ENCODE peak calls at places on chromosomes 4 and X, in four cellular contexts. Q is fibroblast of mammary gland, C is globus pallidus, A is amniotic stem cell. M is an unnamed sample.

GRCh38 chrX:31301941-31302340 is 230.1 kb upstream of the FTHL17 start:
- DNase-seq in Q (no peak), C (no peak), A (no peak), M (no peak)

GRCh38 chrX:19865567-19866363 is 21.6 kb downstream of the SH3KBP1 start:
- DNase-seq in Q (no peak), C (no peak), A (no peak), M (no peak)

GRCh38 chrX:6644411-6644810 is 109.5 kb upstream of the VCX3A start:
- DNase-seq in Q (no peak), C (no peak), A (no peak), M (no peak)

GRCh38 chr4:64341711-64342110 is 67.5 kb downstream of the TECRL start:
- DNase-seq in Q (no peak), C (no peak), A (no peak), M (no peak)

GRCh38 chr4:48047896-48048295 is 31.3 kb downstream of the NIPAL1 start:
- DNase-seq in Q (no peak), C (no peak), A (no peak), M (no peak)

GRCh38 chrX:40864972-40865371 is 129.6 kb upstream of the MED14 start:
- DNase-seq in Q (peak; percentile 77), C (no peak), A (peak; percentile 28), M (no peak)

GRCh38 chr4:162497564-162498167 is 333.9 kb upstream of the FSTL5 start:
- DNase-seq in Q (peak; percentile 51), C (peak; percentile 56), A (no peak), M (no peak)

GRCh38 chr4:130985371-130985770 is 1889.4 kb downstream of the C4orf33 start:
- DNase-seq in Q (no peak), C (no peak), A (no peak), M (no peak)

GRCh38 chrX:141642979-141643378 is 53.5 kb downstream of the SPANXA2 start:
- DNase-seq in Q (peak; percentile 27), C (no peak), A (peak; percentile 4), M (no peak)

GRCh38 chr4:137755033-137755471 is 222.8 kb upstream of the PCDH18 start:
- DNase-seq in Q (peak; percentile 53), C (no peak), A (peak; percentile 14), M (no peak)

GRCh38 chr4:155974957-155975356 is 21.3 kb upstream of the CTSO start:
- DNase-seq in Q (no peak), C (no peak), A (no peak), M (no peak)

GRCh38 chr4:90126805-90127204 is 389 bp upstream of the CCSER1 start:
- DNase-seq in Q (no peak), C (no peak), A (no peak), M (no peak)

GRCh38 chr4:151687021-151687640 is 73.7 kb downstream of the GATB start:
- DNase-seq in Q (no peak), C (no peak), A (no peak), M (no peak)

GRCh38 chrX:152897216-152898144 is at the start of gene ZNF185:
- DNase-seq in Q (no peak), C (no peak), A (no peak), M (peak; percentile 78)

GRCh38 chrX:41971346-41971745 is 48.0 kb upstream of the CASK start:
- DNase-seq in Q (no peak), C (no peak), A (no peak), M (no peak)

GRCh38 chr4:89213382-89213701 is 94.3 kb downstream of the GPRIN3 start:
- DNase-seq in Q (no peak), C (no peak), A (no peak), M (no peak)

GRCh38 chr4:42488114-42488513 is 90.8 kb downstream of the SHISA3 start:
- DNase-seq in Q (no peak), C (no peak), A (no peak), M (no peak)

GRCh38 chr4:112119358-112119783 is 25.9 kb upstream of the FAM241A start:
- DNase-seq in Q (no peak), C (no peak), A (no peak), M (no peak)

GRCh38 chr4:175770555-175770954 is 41.5 kb downstream of the GPM6A start:
- DNase-seq in Q (peak; percentile 2), C (no peak), A (no peak), M (no peak)

GRCh38 chr4:5992171-5993062 is 25.8 kb downstream of the C4orf50 start:
- DNase-seq in Q (no peak), C (no peak), A (no peak), M (peak; percentile 38)

GRCh38 chrX:33198561-33199279 is 12.6 kb downstream of the DMD start:
- DNase-seq in Q (no peak), C (no peak), A (no peak), M (no peak)

GRCh38 chr4:39476181-39476873 is 17.5 kb downstream of the LIAS start:
- DNase-seq in Q (peak; percentile 31), C (no peak), A (no peak), M (no peak)

GRCh38 chrX:113920661-113921060 is 663.2 kb upstream of the HTR2C start:
- DNase-seq in Q (no peak), C (no peak), A (no peak), M (no peak)

GRCh38 chr4:93168053-93168452 is 660.5 kb upstream of the ATOH1 start:
- DNase-seq in Q (no peak), C (no peak), A (no peak), M (no peak)

GRCh38 chr4:7782783-7783182 is 156.9 kb downstream of the AFAP1 start:
- DNase-seq in Q (peak; percentile 59), C (no peak), A (no peak), M (no peak)

GRCh38 chr4:151304755-151305154 is 20.6 kb downstream of the SH3D19 start:
- DNase-seq in Q (peak; percentile 29), C (no peak), A (no peak), M (no peak)

GRCh38 chr4:165621983-165622382 is 243.2 kb downstream of the CPE start:
- DNase-seq in Q (no peak), C (no peak), A (no peak), M (no peak)

GRCh38 chr4:13126976-13127910 is 356.9 kb downstream of the RAB28 start:
- DNase-seq in Q (no peak), C (no peak), A (no peak), M (no peak)

GRCh38 chr4:83010111-83010521 is 507 bp downstream of the LIN54 start:
- DNase-seq in Q (peak; percentile 53), C (peak; percentile 29), A (peak; percentile 35), M (no peak)

GRCh38 chr4:80265571-80266266 is 745 bp upstream of the FGF5 start:
- DNase-seq in Q (peak; percentile 92), C (no peak), A (peak; percentile 80), M (no peak)

GRCh38 chr4:185559913-185560281 is 24.6 kb upstream of the PDLIM3 start:
- DNase-seq in Q (peak; percentile 59), C (no peak), A (no peak), M (peak; percentile 73)

GRCh38 chr4:4857809-4858508 is 1.5 kb upstream of the MSX1 start:
- DNase-seq in Q (no peak), C (no peak), A (no peak), M (peak; percentile 45)

GRCh38 chr4:184649971-184650855 is 675 bp downstream of the PRIMPOL start:
- DNase-seq in Q (peak; percentile 63), C (no peak), A (no peak), M (no peak)

GRCh38 chr4:152171556-152171955 is 364.3 kb downstream of the FBXW7 start:
- DNase-seq in Q (no peak), C (no peak), A (no peak), M (no peak)

GRCh38 chrX:83416273-83416672 is 91.8 kb upstream of the POU3F4 start:
- DNase-seq in Q (peak; percentile 0), C (peak; percentile 0), A (no peak), M (no peak)

GRCh38 chr4:168480991-168481588 is 798 bp upstream of the DDX60L start:
- DNase-seq in Q (peak; percentile 84), C (peak; percentile 60), A (peak; percentile 62), M (no peak)

GRCh38 chrX:57134702-57135101 is 2.5 kb downstream of the SPIN2A start:
- DNase-seq in Q (no peak), C (no peak), A (no peak), M (no peak)